ENCODE peak calls at places on chromosomes 6 and 20, in ten cellular contexts. One of them, this sample, is unnamed.

GRCh38 chr6:46926481-46926880 is 4.7 kb upstream of the ADGRF5 start:
- DNase-seq in spleen: no peak
- DNase-seq in mucosa of descending colon: no peak
- DNase-seq in suprapubic skin: no peak
- DNase-seq in cardiac muscle cell: peak
- DNase-seq in M059J: peak
- DNase-seq in HS-27A: no peak
- DNase-seq in stimulated activated CD8-positive, alpha-beta memory T cell treated with anti-CD3 and anti-CD28 coated beads, Interleukin-12 subunit alpha, Interleukin-12 subunit beta, amount 100 ng/mL, for 1 hour: no peak
- DNase-seq in trophoblast cell: peak
- DNase-seq in activated CD4-positive, alpha-beta T cell treated with anti-CD3 and anti-CD28 coated beads for 24 hours: no peak
- DNase-seq in this sample: no peak

GRCh38 chr6:109165392-109165964 is 70.2 kb downstream of the CEP57L1 start:
- DNase-seq in spleen: no peak
- DNase-seq in mucosa of descending colon: no peak
- DNase-seq in suprapubic skin: no peak
- DNase-seq in cardiac muscle cell: peak
- DNase-seq in M059J: peak
- DNase-seq in HS-27A: no peak
- DNase-seq in stimulated activated CD8-positive, alpha-beta memory T cell treated with anti-CD3 and anti-CD28 coated beads, Interleukin-12 subunit alpha, Interleukin-12 subunit beta, amount 100 ng/mL, for 1 hour: no peak
- DNase-seq in trophoblast cell: no peak
- DNase-seq in activated CD4-positive, alpha-beta T cell treated with anti-CD3 and anti-CD28 coated beads for 24 hours: no peak
- DNase-seq in this sample: peak

GRCh38 chr6:132082421-132082820 is 131.2 kb upstream of the CCN2 start:
- DNase-seq in spleen: no peak
- DNase-seq in mucosa of descending colon: no peak
- DNase-seq in suprapubic skin: no peak
- DNase-seq in cardiac muscle cell: no peak
- DNase-seq in M059J: no peak
- DNase-seq in HS-27A: no peak
- DNase-seq in stimulated activated CD8-positive, alpha-beta memory T cell treated with anti-CD3 and anti-CD28 coated beads, Interleukin-12 subunit alpha, Interleukin-12 subunit beta, amount 100 ng/mL, for 1 hour: no peak
- DNase-seq in trophoblast cell: no peak
- DNase-seq in activated CD4-positive, alpha-beta T cell treated with anti-CD3 and anti-CD28 coated beads for 24 hours: no peak
- DNase-seq in this sample: no peak

GRCh38 chr20:35444226-35444625 is 6.2 kb upstream of the GDF5 start:
- DNase-seq in spleen: no peak
- DNase-seq in mucosa of descending colon: no peak
- DNase-seq in suprapubic skin: no peak
- DNase-seq in cardiac muscle cell: no peak
- DNase-seq in M059J: no peak
- DNase-seq in HS-27A: no peak
- DNase-seq in stimulated activated CD8-positive, alpha-beta memory T cell treated with anti-CD3 and anti-CD28 coated beads, Interleukin-12 subunit alpha, Interleukin-12 subunit beta, amount 100 ng/mL, for 1 hour: no peak
- DNase-seq in trophoblast cell: no peak
- DNase-seq in activated CD4-positive, alpha-beta T cell treated with anti-CD3 and anti-CD28 coated beads for 24 hours: no peak
- DNase-seq in this sample: no peak

GRCh38 chr6:46172176-46172575 is 1.4 kb upstream of the ENPP5 start:
- DNase-seq in spleen: no peak
- DNase-seq in mucosa of descending colon: no peak
- DNase-seq in suprapubic skin: no peak
- DNase-seq in cardiac muscle cell: no peak
- DNase-seq in M059J: no peak
- DNase-seq in HS-27A: no peak
- DNase-seq in stimulated activated CD8-positive, alpha-beta memory T cell treated with anti-CD3 and anti-CD28 coated beads, Interleukin-12 subunit alpha, Interleukin-12 subunit beta, amount 100 ng/mL, for 1 hour: no peak
- DNase-seq in trophoblast cell: no peak
- DNase-seq in activated CD4-positive, alpha-beta T cell treated with anti-CD3 and anti-CD28 coated beads for 24 hours: no peak
- DNase-seq in this sample: no peak

GRCh38 chr20:7859371-7859802 is 80.9 kb downstream of the HAO1 start:
- DNase-seq in spleen: no peak
- DNase-seq in mucosa of descending colon: no peak
- DNase-seq in suprapubic skin: no peak
- DNase-seq in cardiac muscle cell: peak
- DNase-seq in M059J: peak
- DNase-seq in HS-27A: no peak
- DNase-seq in stimulated activated CD8-positive, alpha-beta memory T cell treated with anti-CD3 and anti-CD28 coated beads, Interleukin-12 subunit alpha, Interleukin-12 subunit beta, amount 100 ng/mL, for 1 hour: no peak
- DNase-seq in trophoblast cell: no peak
- DNase-seq in activated CD4-positive, alpha-beta T cell treated with anti-CD3 and anti-CD28 coated beads for 24 hours: no peak
- DNase-seq in this sample: peak

GRCh38 chr6:136775548-136775947 is 16.7 kb downstream of the MAP3K5 start:
- DNase-seq in spleen: no peak
- DNase-seq in mucosa of descending colon: no peak
- DNase-seq in suprapubic skin: no peak
- DNase-seq in cardiac muscle cell: peak
- DNase-seq in M059J: no peak
- DNase-seq in HS-27A: no peak
- DNase-seq in stimulated activated CD8-positive, alpha-beta memory T cell treated with anti-CD3 and anti-CD28 coated beads, Interleukin-12 subunit alpha, Interleukin-12 subunit beta, amount 100 ng/mL, for 1 hour: no peak
- DNase-seq in trophoblast cell: no peak
- DNase-seq in activated CD4-positive, alpha-beta T cell treated with anti-CD3 and anti-CD28 coated beads for 24 hours: no peak
- DNase-seq in this sample: no peak

GRCh38 chr6:137579612-137580011 is 85.4 kb upstream of the OLIG3 start:
- DNase-seq in spleen: no peak
- DNase-seq in mucosa of descending colon: no peak
- DNase-seq in suprapubic skin: no peak
- DNase-seq in cardiac muscle cell: no peak
- DNase-seq in M059J: no peak
- DNase-seq in HS-27A: no peak
- DNase-seq in stimulated activated CD8-positive, alpha-beta memory T cell treated with anti-CD3 and anti-CD28 coated beads, Interleukin-12 subunit alpha, Interleukin-12 subunit beta, amount 100 ng/mL, for 1 hour: no peak
- DNase-seq in trophoblast cell: no peak
- DNase-seq in activated CD4-positive, alpha-beta T cell treated with anti-CD3 and anti-CD28 coated beads for 24 hours: no peak
- DNase-seq in this sample: no peak

GRCh38 chr6:138517635-138518034 is 18.3 kb upstream of the NHSL1 start:
- DNase-seq in spleen: peak
- DNase-seq in mucosa of descending colon: no peak
- DNase-seq in suprapubic skin: no peak
- DNase-seq in cardiac muscle cell: peak
- DNase-seq in M059J: peak
- DNase-seq in HS-27A: peak
- DNase-seq in stimulated activated CD8-positive, alpha-beta memory T cell treated with anti-CD3 and anti-CD28 coated beads, Interleukin-12 subunit alpha, Interleukin-12 subunit beta, amount 100 ng/mL, for 1 hour: peak
- DNase-seq in trophoblast cell: peak
- DNase-seq in activated CD4-positive, alpha-beta T cell treated with anti-CD3 and anti-CD28 coated beads for 24 hours: peak
- DNase-seq in this sample: no peak

GRCh38 chr6:56875961-56876360 is 78.9 kb upstream of the BEND6 start:
- DNase-seq in spleen: no peak
- DNase-seq in mucosa of descending colon: no peak
- DNase-seq in suprapubic skin: no peak
- DNase-seq in cardiac muscle cell: no peak
- DNase-seq in M059J: peak
- DNase-seq in HS-27A: no peak
- DNase-seq in stimulated activated CD8-positive, alpha-beta memory T cell treated with anti-CD3 and anti-CD28 coated beads, Interleukin-12 subunit alpha, Interleukin-12 subunit beta, amount 100 ng/mL, for 1 hour: no peak
- DNase-seq in trophoblast cell: no peak
- DNase-seq in activated CD4-positive, alpha-beta T cell treated with anti-CD3 and anti-CD28 coated beads for 24 hours: no peak
- DNase-seq in this sample: no peak

GRCh38 chr6:147122823-147123222 is 81.4 kb upstream of the STXBP5 start:
- DNase-seq in spleen: no peak
- DNase-seq in mucosa of descending colon: no peak
- DNase-seq in suprapubic skin: no peak
- DNase-seq in cardiac muscle cell: no peak
- DNase-seq in M059J: no peak
- DNase-seq in HS-27A: no peak
- DNase-seq in stimulated activated CD8-positive, alpha-beta memory T cell treated with anti-CD3 and anti-CD28 coated beads, Interleukin-12 subunit alpha, Interleukin-12 subunit beta, amount 100 ng/mL, for 1 hour: no peak
- DNase-seq in trophoblast cell: no peak
- DNase-seq in activated CD4-positive, alpha-beta T cell treated with anti-CD3 and anti-CD28 coated beads for 24 hours: no peak
- DNase-seq in this sample: no peak

GRCh38 chr6:49563006-49563886 is 12.8 kb downstream of the C6orf141 start:
- DNase-seq in spleen: no peak
- DNase-seq in mucosa of descending colon: no peak
- DNase-seq in suprapubic skin: no peak
- DNase-seq in cardiac muscle cell: no peak
- DNase-seq in M059J: no peak
- DNase-seq in HS-27A: no peak
- DNase-seq in stimulated activated CD8-positive, alpha-beta memory T cell treated with anti-CD3 and anti-CD28 coated beads, Interleukin-12 subunit alpha, Interleukin-12 subunit beta, amount 100 ng/mL, for 1 hour: no peak
- DNase-seq in trophoblast cell: no peak
- DNase-seq in activated CD4-positive, alpha-beta T cell treated with anti-CD3 and anti-CD28 coated beads for 24 hours: no peak
- DNase-seq in this sample: no peak

GRCh38 chr20:6185268-6185667 is 62.4 kb upstream of the FERMT1 start:
- DNase-seq in spleen: no peak
- DNase-seq in mucosa of descending colon: no peak
- DNase-seq in suprapubic skin: no peak
- DNase-seq in cardiac muscle cell: peak
- DNase-seq in M059J: peak
- DNase-seq in HS-27A: no peak
- DNase-seq in stimulated activated CD8-positive, alpha-beta memory T cell treated with anti-CD3 and anti-CD28 coated beads, Interleukin-12 subunit alpha, Interleukin-12 subunit beta, amount 100 ng/mL, for 1 hour: no peak
- DNase-seq in trophoblast cell: no peak
- DNase-seq in activated CD4-positive, alpha-beta T cell treated with anti-CD3 and anti-CD28 coated beads for 24 hours: no peak
- DNase-seq in this sample: no peak

GRCh38 chr20:62816031-62816878 is 595 bp upstream of the COL9A3 start:
- DNase-seq in spleen: no peak
- DNase-seq in mucosa of descending colon: no peak
- DNase-seq in suprapubic skin: no peak
- DNase-seq in cardiac muscle cell: no peak
- DNase-seq in M059J: peak
- DNase-seq in HS-27A: no peak
- DNase-seq in stimulated activated CD8-positive, alpha-beta memory T cell treated with anti-CD3 and anti-CD28 coated beads, Interleukin-12 subunit alpha, Interleukin-12 subunit beta, amount 100 ng/mL, for 1 hour: no peak
- DNase-seq in trophoblast cell: no peak
- DNase-seq in activated CD4-positive, alpha-beta T cell treated with anti-CD3 and anti-CD28 coated beads for 24 hours: no peak
- DNase-seq in this sample: no peak

GRCh38 chr6:122220254-122220653 is 179.2 kb upstream of the HSF2 start:
- DNase-seq in spleen: no peak
- DNase-seq in mucosa of descending colon: no peak
- DNase-seq in suprapubic skin: no peak
- DNase-seq in cardiac muscle cell: no peak
- DNase-seq in M059J: no peak
- DNase-seq in HS-27A: no peak
- DNase-seq in stimulated activated CD8-positive, alpha-beta memory T cell treated with anti-CD3 and anti-CD28 coated beads, Interleukin-12 subunit alpha, Interleukin-12 subunit beta, amount 100 ng/mL, for 1 hour: no peak
- DNase-seq in trophoblast cell: no peak
- DNase-seq in activated CD4-positive, alpha-beta T cell treated with anti-CD3 and anti-CD28 coated beads for 24 hours: no peak
- DNase-seq in this sample: no peak

GRCh38 chr6:27747637-27748036 is 164.6 kb downstream of the OR2B2 start:
- DNase-seq in spleen: no peak
- DNase-seq in mucosa of descending colon: no peak
- DNase-seq in suprapubic skin: no peak
- DNase-seq in cardiac muscle cell: no peak
- DNase-seq in M059J: no peak
- DNase-seq in HS-27A: no peak
- DNase-seq in stimulated activated CD8-positive, alpha-beta memory T cell treated with anti-CD3 and anti-CD28 coated beads, Interleukin-12 subunit alpha, Interleukin-12 subunit beta, amount 100 ng/mL, for 1 hour: no peak
- DNase-seq in trophoblast cell: no peak
- DNase-seq in activated CD4-positive, alpha-beta T cell treated with anti-CD3 and anti-CD28 coated beads for 24 hours: no peak
- DNase-seq in this sample: no peak

GRCh38 chr6:143125896-143126573 is 65.3 kb downstream of the AIG1 start:
- DNase-seq in spleen: no peak
- DNase-seq in mucosa of descending colon: no peak
- DNase-seq in suprapubic skin: no peak
- DNase-seq in cardiac muscle cell: no peak
- DNase-seq in M059J: peak
- DNase-seq in HS-27A: peak
- DNase-seq in stimulated activated CD8-positive, alpha-beta memory T cell treated with anti-CD3 and anti-CD28 coated beads, Interleukin-12 subunit alpha, Interleukin-12 subunit beta, amount 100 ng/mL, for 1 hour: no peak
- DNase-seq in trophoblast cell: no peak
- DNase-seq in activated CD4-positive, alpha-beta T cell treated with anti-CD3 and anti-CD28 coated beads for 24 hours: no peak
- DNase-seq in this sample: no peak

This sample was measured in retinal pigment epithelial cell.